ENCODE peak calls at places on chromosomes 2 and 18, in five cellular contexts. A is iPS DF 6.9, U is lower lobe of right lung, D is NCI-H774, K is AG04450. B is an unnamed sample.

GRCh38 chr2:1593371-1594205 is 150.7 kb downstream of the PXDN start:
- DNase-seq in A (no peak), U (peak), D (no peak), K (peak), B (no peak)

GRCh38 chr2:100283724-100284501 is 38.4 kb downstream of the LONRF2 start:
- DNase-seq in A (no peak), U (no peak), D (no peak), K (no peak), B (no peak)

GRCh38 chr2:202278036-202278760 is 12.6 kb downstream of the NOP58 start:
- DNase-seq in A (no peak), U (no peak), D (no peak), K (no peak), B (no peak)

GRCh38 chr2:60964651-60965513 is 52.6 kb upstream of the PEX13 start:
- DNase-seq in A (no peak), U (no peak), D (no peak), K (no peak), B (no peak)

GRCh38 chr2:43838560-43839267 is at the start of the genes ABCG5 and ABCG8:
- DNase-seq in A (no peak), U (no peak), D (no peak), K (no peak), B (no peak)

GRCh38 chr2:72770879-72771461 is 54.9 kb downstream of the EXOC6B start:
- DNase-seq in A (peak), U (no peak), D (peak), K (peak), B (peak)

GRCh38 chr2:230636684-230637271 is 75.9 kb upstream of the CAB39 start:
- DNase-seq in A (no peak), U (no peak), D (no peak), K (no peak), B (no peak)

GRCh38 chr2:100754951-100755350 is 65.0 kb upstream of the NPAS2 start:
- DNase-seq in A (no peak), U (no peak), D (no peak), K (no peak), B (no peak)

GRCh38 chr18:10265560-10266235 is 188.7 kb upstream of the APCDD1 start:
- DNase-seq in A (no peak), U (no peak), D (no peak), K (no peak), B (no peak)

GRCh38 chr2:47559079-47559684 is 156.2 kb downstream of the MSH2 start:
- DNase-seq in A (no peak), U (no peak), D (no peak), K (no peak), B (no peak)

GRCh38 chr18:934518-935123 is 29.9 kb downstream of the ADCYAP1 start:
- DNase-seq in A (no peak), U (no peak), D (peak), K (no peak), B (no peak)

GRCh38 chr18:5993938-5994337 is 98.6 kb upstream of the TMEM200C start:
- DNase-seq in A (no peak), U (no peak), D (no peak), K (no peak), B (no peak)

GRCh38 chr18:37537868-37538525 is 27.6 kb downstream of the CELF4 start:
- DNase-seq in A (no peak), U (peak), D (no peak), K (peak), B (peak)

GRCh38 chr2:3035385-3036050 is 342.1 kb downstream of the EIPR1 start:
- DNase-seq in A (no peak), U (no peak), D (no peak), K (no peak), B (no peak)

B was measured in GM18507.